ENCODE peak calls at places on chromosomes 4 and X, in six cellular contexts. G, P, M, A, O and Q are unnamed samples.

GRCh38 chr4:145502809-145503208 is 21.2 kb downstream of the SMAD1 start:
- DNase-seq in G (no peak), P (no peak), M (no peak), A (no peak), O (no peak), Q (no peak)

GRCh38 chr4:74097161-74097560 is 1.8 kb downstream of the CXCL2 start:
- DNase-seq in G (no peak), P (no peak), M (no peak), A (no peak), O (no peak), Q (no peak)

GRCh38 chr4:1376391-1376840 is 29.4 kb downstream of the UVSSA start:
- DNase-seq in G (no peak), P (no peak), M (no peak), A (no peak), O (no peak), Q (no peak)

GRCh38 chr4:7322166-7322991 is 112.4 kb downstream of the PSAPL1 start:
- DNase-seq in G (no peak), P (no peak), M (no peak), A (no peak), O (no peak), Q (no peak)

GRCh38 chr4:89952458-89952857 is 57.8 kb downstream of the MMRN1 start:
- DNase-seq in G (no peak), P (no peak), M (no peak), A (no peak), O (no peak), Q (no peak)

GRCh38 chrX:122363112-122363511 is 821.0 kb upstream of the GRIA3 start:
- DNase-seq in G (no peak), P (no peak), M (no peak), A (no peak), O (no peak), Q (no peak)

GRCh38 chr4:101101072-101101471 is 246.3 kb downstream of the PPP3CA start:
- DNase-seq in G (no peak), P (no peak), M (no peak), A (no peak), O (no peak), Q (no peak)

GRCh38 chrX:10597871-10598270 is 22.5 kb downstream of the MID1 start:
- DNase-seq in G (no peak), P (peak; percentile 69), M (peak; percentile 22), A (no peak), O (no peak), Q (no peak)

GRCh38 chr4:71126719-71127118 is 133.3 kb downstream of the DCK start:
- DNase-seq in G (peak; percentile 94), P (peak; percentile 64), M (no peak), A (peak; percentile 53), O (no peak), Q (no peak)

GRCh38 chrX:119669424-119670037 is 23.4 kb downstream of the SEPTIN6 start:
- DNase-seq in G (no peak), P (no peak), M (peak; percentile 51), A (no peak), O (no peak), Q (peak; percentile 30)

GRCh38 chr4:38145033-38145673 is 185.0 kb downstream of the PTTG2 start:
- DNase-seq in G (no peak), P (no peak), M (no peak), A (no peak), O (no peak), Q (no peak)

GRCh38 chr4:90958256-90958895 is 831.2 kb downstream of the CCSER1 start:
- DNase-seq in G (peak; percentile 98), P (peak; percentile 27), M (no peak), A (peak; percentile 12), O (no peak), Q (no peak)

GRCh38 chr4:3202836-3203820 is 45.8 kb upstream of the MSANTD1 start:
- DNase-seq in G (no peak), P (peak; percentile 27), M (no peak), A (no peak), O (no peak), Q (peak; percentile 42)

GRCh38 chrX:116284383-116284782 is 113.8 kb downstream of the AGTR2 start:
- DNase-seq in G (no peak), P (no peak), M (no peak), A (no peak), O (no peak), Q (no peak)

GRCh38 chr4:84792366-84793301 is 173.9 kb downstream of the WDFY3 start:
- DNase-seq in G (no peak), P (peak; percentile 89), M (no peak), A (peak; percentile 14), O (no peak), Q (no peak)

GRCh38 chr4:14364953-14365533 is 637.2 kb upstream of the CPEB2 start:
- DNase-seq in G (no peak), P (no peak), M (no peak), A (no peak), O (no peak), Q (no peak)

GRCh38 chr4:89226665-89227572 is 80.7 kb downstream of the GPRIN3 start:
- DNase-seq in G (peak; percentile 70), P (peak; percentile 82), M (peak; percentile 79), A (no peak), O (peak; percentile 50), Q (peak; percentile 63)

GRCh38 chrX:38664285-38664684 is 102.9 kb downstream of the TSPAN7 start:
- DNase-seq in G (peak; percentile 27), P (peak; percentile 60), M (no peak), A (no peak), O (no peak), Q (no peak)

GRCh38 chr4:182337366-182337765 is 94.2 kb downstream of the TENM3 start:
- DNase-seq in G (no peak), P (no peak), M (no peak), A (no peak), O (no peak), Q (no peak)

GRCh38 chrX:95056901-95057300 is 1382.9 kb downstream of the FAM133A start:
- DNase-seq in G (peak; percentile 28), P (peak; percentile 33), M (no peak), A (no peak), O (no peak), Q (no peak)

GRCh38 chrX:134537179-134537945 is 77.4 kb downstream of the HPRT1 start:
- DNase-seq in G (no peak), P (peak; percentile 84), M (no peak), A (peak; percentile 59), O (no peak), Q (no peak)

GRCh38 chrX:65679071-65679540 is 11.7 kb downstream of the MSN start:
- DNase-seq in G (no peak), P (peak; percentile 61), M (no peak), A (no peak), O (no peak), Q (no peak)

GRCh38 chr4:2788101-2788500 is 4.8 kb upstream of the SH3BP2 start:
- DNase-seq in G (no peak), P (no peak), M (no peak), A (no peak), O (no peak), Q (no peak)

GRCh38 chr4:123699823-123700822 is 303.5 kb downstream of the SPRY1 start:
- DNase-seq in G (peak; percentile 97), P (peak; percentile 90), M (no peak), A (peak; percentile 88), O (no peak), Q (no peak)

GRCh38 chr4:101074326-101074725 is 273.0 kb downstream of the PPP3CA start:
- DNase-seq in G (peak; percentile 2), P (no peak), M (no peak), A (no peak), O (no peak), Q (no peak)

GRCh38 chr4:99968330-99968729 is 18.3 kb upstream of the H2AZ1 start:
- DNase-seq in G (no peak), P (peak; percentile 87), M (no peak), A (peak; percentile 55), O (no peak), Q (no peak)

GRCh38 chr4:133379681-133380438 is 230.8 kb downstream of the PCDH10 start:
- DNase-seq in G (no peak), P (no peak), M (no peak), A (no peak), O (no peak), Q (no peak)

GRCh38 chr4:10554694-10555093 is 97.5 kb upstream of the ZNF518B start:
- DNase-seq in G (peak; percentile 56), P (peak; percentile 81), M (peak; percentile 23), A (no peak), O (peak; percentile 40), Q (peak; percentile 27)

GRCh38 chrX:96314974-96315373 is 369.7 kb upstream of the DIAPH2 start:
- DNase-seq in G (no peak), P (peak; percentile 26), M (no peak), A (no peak), O (no peak), Q (no peak)

GRCh38 chr4:42568610-42569207 is 88.2 kb downstream of the ATP8A1 start:
- DNase-seq in G (peak; percentile 60), P (peak; percentile 70), M (peak; percentile 64), A (peak; percentile 2), O (peak; percentile 44), Q (peak; percentile 37)

GRCh38 chr4:159944477-159944876 is 841.6 kb downstream of the RAPGEF2 start:
- DNase-seq in G (no peak), P (no peak), M (no peak), A (no peak), O (no peak), Q (no peak)

GRCh38 chr4:175560628-175561027 is 251.4 kb downstream of the GPM6A start:
- DNase-seq in G (peak; percentile 66), P (peak; percentile 4), M (no peak), A (no peak), O (no peak), Q (no peak)

GRCh38 chrX:63917296-63917695 is 132.3 kb upstream of the ARHGEF9 start:
- DNase-seq in G (no peak), P (no peak), M (no peak), A (peak; percentile 71), O (no peak), Q (no peak)

GRCh38 chr4:145694929-145695328 is 15.0 kb downstream of the C4orf51 start:
- DNase-seq in G (no peak), P (no peak), M (no peak), A (no peak), O (no peak), Q (no peak)

GRCh38 chr4:150682126-150682525 is 100.2 kb downstream of the MAB21L2 start:
- DNase-seq in G (no peak), P (no peak), M (no peak), A (no peak), O (no peak), Q (no peak)

GRCh38 chrX:12076046-12076445 is 62.2 kb upstream of the FRMPD4 start:
- DNase-seq in G (no peak), P (peak; percentile 7), M (no peak), A (no peak), O (no peak), Q (no peak)

GRCh38 chrX:19848110-19848509 is 39.3 kb downstream of the SH3KBP1 start:
- DNase-seq in G (no peak), P (no peak), M (no peak), A (no peak), O (no peak), Q (no peak)

GRCh38 chrX:17266171-17266570 is 108.8 kb upstream of the NHS start:
- DNase-seq in G (no peak), P (no peak), M (no peak), A (no peak), O (no peak), Q (no peak)

GRCh38 chr4:74085669-74086068 is 13.3 kb downstream of the CXCL2 start:
- DNase-seq in G (no peak), P (no peak), M (no peak), A (no peak), O (no peak), Q (no peak)